ENCODE peak calls at places on chromosome 11, in eight cellular contexts. Q is body of pancreas, A is neural progenitor cell, P is cardiac muscle cell, R is adrenal gland, E is left ventricle myocardium inferior, L is heart left ventricle, M is endothelial cell of umbilical vein. N is an unnamed sample.
A peak's percentile ranks its signal among the peaks of the same experiment; 100 is the strongest.

GRCh38 chr11:102640946-102641345 is 15.8 kb upstream of the MMP20 start:
- DNase-seq in Q (no peak), A (peak; percentile 45), P (no peak), R (no peak), E (no peak), L (no peak), M (no peak), N (no peak)

GRCh38 chr11:46247664-46248063 is 29.8 kb upstream of the CREB3L1 start:
- DNase-seq in Q (peak; percentile 84), A (peak; percentile 82), P (peak; percentile 42), R (peak; percentile 72), E (no peak), L (no peak), M (peak; percentile 58), N (peak; percentile 80)

GRCh38 chr11:69966910-69967309 is 111.2 kb upstream of the ANO1 start:
- DNase-seq in Q (no peak), A (no peak), P (no peak), R (no peak), E (no peak), L (no peak), M (no peak), N (no peak)

GRCh38 chr11:29211205-29211604 is 805.6 kb downstream of the KCNA4 start:
- DNase-seq in Q (no peak), A (no peak), P (no peak), R (no peak), E (no peak), L (no peak), M (no peak), N (no peak)

GRCh38 chr11:73585834-73586575 is 11.9 kb downstream of the FAM168A start:
- DNase-seq in Q (no peak), A (no peak), P (no peak), R (no peak), E (no peak), L (no peak), M (no peak), N (no peak)

GRCh38 chr11:120884290-120885020 is 139.4 kb upstream of the TBCEL start:
- DNase-seq in Q (no peak), A (no peak), P (no peak), R (no peak), E (no peak), L (no peak), M (no peak), N (no peak)

GRCh38 chr11:83641511-83641910 is 355.3 kb upstream of the CCDC90B start:
- DNase-seq in Q (no peak), A (peak; percentile 48), P (no peak), R (peak; percentile 2), E (peak; percentile 37), L (no peak), M (no peak), N (peak; percentile 78)

GRCh38 chr11:43130616-43131015 is 181.2 kb upstream of the API5 start:
- DNase-seq in Q (no peak), A (peak; percentile 71), P (peak; percentile 19), R (peak; percentile 55), E (no peak), L (no peak), M (no peak), N (peak; percentile 85)

GRCh38 chr11:1077033-1077416 is 2.4 kb downstream of the MUC2 start:
- DNase-seq in Q (peak; percentile 9), A (no peak), P (no peak), R (no peak), E (no peak), L (no peak), M (no peak), N (no peak)

GRCh38 chr11:36885154-36885553 is 287.1 kb upstream of the RAG2 start:
- DNase-seq in Q (no peak), A (no peak), P (no peak), R (no peak), E (no peak), L (no peak), M (no peak), N (no peak)

GRCh38 chr11:65588199-65589054 is 7.2 kb downstream of the KCNK7 start:
- DNase-seq in Q (peak; percentile 74), A (peak; percentile 76), P (peak; percentile 71), R (peak; percentile 79), E (peak; percentile 66), L (peak; percentile 76), M (peak; percentile 54), N (peak; percentile 74)

GRCh38 chr11:90391756-90392155 is 168.9 kb upstream of the CHORDC1 start:
- DNase-seq in Q (no peak), A (no peak), P (no peak), R (no peak), E (no peak), L (no peak), M (no peak), N (no peak)

GRCh38 chr11:113796663-113797259 is 17.2 kb downstream of the CLDN25 start:
- DNase-seq in Q (peak; percentile 55), A (peak; percentile 71), P (peak; percentile 80), R (peak; percentile 63), E (no peak), L (no peak), M (peak; percentile 49), N (peak; percentile 71)

GRCh38 chr11:57430946-57431345 is 4.0 kb upstream of the SLC43A3 start:
- DNase-seq in Q (no peak), A (no peak), P (no peak), R (no peak), E (no peak), L (no peak), M (no peak), N (no peak)

GRCh38 chr11:16001899-16002426 is 354.4 kb downstream of the SOX6 start:
- DNase-seq in Q (peak; percentile 27), A (peak; percentile 62), P (no peak), R (no peak), E (no peak), L (no peak), M (peak; percentile 87), N (peak; percentile 98)

GRCh38 chr11:44536779-44537516 is 28.5 kb upstream of the CD82 start:
- DNase-seq in Q (no peak), A (no peak), P (no peak), R (no peak), E (no peak), L (no peak), M (no peak), N (no peak)

GRCh38 chr11:93081694-93082093 is 112.2 kb downstream of the MTNR1B start:
- DNase-seq in Q (no peak), A (peak; percentile 74), P (no peak), R (no peak), E (no peak), L (no peak), M (no peak), N (no peak)

GRCh38 chr11:47768090-47768620 is 1.0 kb upstream of the FNBP4 start:
- DNase-seq in Q (peak; percentile 57), A (peak; percentile 33), P (peak; percentile 76), R (peak; percentile 71), E (peak; percentile 78), L (peak; percentile 77), M (peak; percentile 94), N (peak; percentile 94)

GRCh38 chr11:92960886-92961285 is 8.6 kb upstream of the MTNR1B start:
- DNase-seq in Q (no peak), A (no peak), P (no peak), R (no peak), E (no peak), L (no peak), M (no peak), N (no peak)

GRCh38 chr11:34960277-34960676 is 43.9 kb downstream of the PDHX start:
- DNase-seq in Q (no peak), A (no peak), P (no peak), R (no peak), E (peak; percentile 26), L (peak; percentile 49), M (no peak), N (no peak)

GRCh38 chr11:114157476-114158050 is 98.1 kb downstream of the ZBTB16 start:
- DNase-seq in Q (no peak), A (no peak), P (no peak), R (no peak), E (no peak), L (no peak), M (no peak), N (no peak)

GRCh38 chr11:114166897-114167323 is 107.4 kb downstream of the ZBTB16 start:
- DNase-seq in Q (peak; percentile 55), A (no peak), P (no peak), R (peak; percentile 73), E (no peak), L (no peak), M (peak; percentile 89), N (peak; percentile 94)

GRCh38 chr11:1827095-1827797 is 7.5 kb upstream of the SYT8 start:
- DNase-seq in Q (peak; percentile 93), A (no peak), P (no peak), R (peak; percentile 43), E (no peak), L (peak; percentile 73), M (peak; percentile 41), N (peak; percentile 60)

GRCh38 chr11:94737171-94737611 is 31.0 kb upstream of the AMOTL1 start:
- DNase-seq in Q (no peak), A (no peak), P (no peak), R (no peak), E (no peak), L (no peak), M (no peak), N (no peak)

GRCh38 chr11:74717211-74717997 is 13.8 kb downstream of the CHRDL2 start:
- DNase-seq in Q (no peak), A (peak; percentile 35), P (no peak), R (no peak), E (no peak), L (no peak), M (no peak), N (no peak)

GRCh38 chr11:10282121-10282520 is 11.9 kb downstream of the SBF2 start:
- DNase-seq in Q (no peak), A (no peak), P (no peak), R (no peak), E (no peak), L (no peak), M (no peak), N (no peak)
- H3K27ac ChIP-seq in Q (peak overlapping the region; percentile 40), A (no peak overlapping the region), P (no peak overlapping the region), R (no peak overlapping the region), E (no peak overlapping the region), L (no peak overlapping the region), M (no peak overlapping the region), N (no peak overlapping the region)

GRCh38 chr11:10294289-10294953 is 402 bp upstream of the SBF2 start:
- DNase-seq in Q (peak; percentile 36), A (peak; percentile 59), P (peak; percentile 55), R (peak; percentile 47), E (peak; percentile 50), L (peak; percentile 77), M (peak; percentile 63), N (peak; percentile 71)
- H3K27ac ChIP-seq in Q (peak overlapping the region; percentile 94), A (no peak overlapping the region), P (peak overlapping the region; percentile 87), R (peak overlapping the region; percentile 98), E (peak overlapping the region; percentile 96), L (peak overlapping the region; percentile 96), M (peak overlapping the region; percentile 67), N (peak overlapping the region; percentile 89)

GRCh38 chr11:77448269-77448668 is 25.6 kb downstream of the PAK1 start:
- DNase-seq in Q (no peak), A (no peak), P (no peak), R (no peak), E (no peak), L (no peak), M (no peak), N (no peak)
- H3K27ac ChIP-seq in Q (no peak overlapping the region), A (no peak overlapping the region), P (no peak overlapping the region), R (no peak overlapping the region), E (no peak overlapping the region), L (no peak overlapping the region), M (no peak overlapping the region), N (no peak overlapping the region)

DNA sequence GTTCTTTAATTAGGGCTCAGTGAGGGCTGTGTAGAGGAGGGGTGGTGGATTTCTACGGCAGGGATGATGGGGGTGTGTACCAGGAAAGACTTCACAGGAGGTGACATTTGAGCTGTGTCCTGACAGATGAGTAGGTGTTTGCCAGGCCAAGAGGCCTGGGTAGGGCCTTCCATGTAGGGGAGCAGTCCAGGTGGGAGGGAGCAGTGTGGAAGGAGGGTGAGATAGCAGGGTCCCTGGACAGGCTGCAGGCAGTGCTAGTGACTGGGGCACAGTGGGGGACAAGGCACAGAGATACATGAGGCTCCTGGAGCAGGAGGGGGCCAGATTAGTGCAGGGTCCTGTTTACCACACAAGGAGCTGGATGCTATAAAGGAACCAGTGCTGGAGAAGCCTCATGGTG is 147.9 kb upstream of the CADM1 start:
- DNase-seq in Q (no peak), A (no peak), P (no peak), R (no peak), E (no peak), L (no peak), M (no peak), N (no peak)
- H3K27ac ChIP-seq in Q (no peak overlapping the region), A (no peak overlapping the region), P (no peak overlapping the region), R (no peak overlapping the region), E (no peak overlapping the region), L (no peak overlapping the region), M (no peak overlapping the region), N (no peak overlapping the region)

N was measured in A673.